ENCODE peak calls at places on chromosomes 5 and 9, in seven cellular contexts. One of them, this sample, is unnamed.

GRCh38 chr9:101229606-101230005 is 155.2 kb downstream of the BAAT start:
- DNase-seq in prostate gland: no peak
- DNase-seq in A549: no peak
- DNase-seq in upper lobe of left lung: no peak
- DNase-seq in body of pancreas: no peak
- DNase-seq in ovary: no peak
- DNase-seq in heart left ventricle: no peak
- DNase-seq in this sample: no peak

GRCh38 chr5:113233606-113234005 is 201.2 kb downstream of the TSSK1B start:
- DNase-seq in A549: no peak
- DNase-seq in upper lobe of left lung: no peak
- DNase-seq in heart left ventricle: no peak
- DNase-seq in prostate gland: no peak
- DNase-seq in body of pancreas: no peak
- DNase-seq in ovary: no peak
- DNase-seq in this sample: no peak

GRCh38 chr5:59731829-59732228 is 161.7 kb downstream of the PDE4D start:
- DNase-seq in prostate gland: no peak
- DNase-seq in A549: no peak
- DNase-seq in upper lobe of left lung: no peak
- DNase-seq in ovary: no peak
- DNase-seq in body of pancreas: no peak
- DNase-seq in heart left ventricle: no peak
- DNase-seq in this sample: no peak

GRCh38 chr5:141465351-141465750 is 10.4 kb upstream of the PCDHGC3 start:
- DNase-seq in A549: no peak
- DNase-seq in ovary: no peak
- DNase-seq in body of pancreas: no peak
- DNase-seq in prostate gland: no peak
- DNase-seq in heart left ventricle: no peak
- DNase-seq in upper lobe of left lung: no peak
- DNase-seq in this sample: no peak

GRCh38 chr5:5419291-5420210 is 2.9 kb upstream of the ICE1 start:
- DNase-seq in heart left ventricle: no peak
- DNase-seq in body of pancreas: no peak
- DNase-seq in prostate gland: no peak
- DNase-seq in ovary: peak; percentile 37
- DNase-seq in upper lobe of left lung: no peak
- DNase-seq in A549: peak; percentile 65
- DNase-seq in this sample: no peak

GRCh38 chr9:27125936-27126335 is 16.9 kb downstream of the TEK start:
- DNase-seq in upper lobe of left lung: no peak
- DNase-seq in prostate gland: no peak
- DNase-seq in ovary: no peak
- DNase-seq in heart left ventricle: no peak
- DNase-seq in body of pancreas: no peak
- DNase-seq in A549: no peak
- DNase-seq in this sample: no peak

GRCh38 chr9:88537743-88538055 is 2.7 kb downstream of the NXNL2 start:
- DNase-seq in prostate gland: no peak
- DNase-seq in A549: peak; percentile 23
- DNase-seq in heart left ventricle: peak; percentile 26
- DNase-seq in upper lobe of left lung: peak; percentile 41
- DNase-seq in body of pancreas: peak; percentile 47
- DNase-seq in ovary: peak; percentile 76
- DNase-seq in this sample: peak; percentile 47

GRCh38 chr9:110015759-110016158 is 192.2 kb downstream of the C9orf152 start:
- DNase-seq in ovary: no peak
- DNase-seq in prostate gland: no peak
- DNase-seq in heart left ventricle: no peak
- DNase-seq in body of pancreas: no peak
- DNase-seq in upper lobe of left lung: no peak
- DNase-seq in A549: peak; percentile 21
- DNase-seq in this sample: no peak

GRCh38 chr5:151023651-151024050 is 3.3 kb downstream of the GPX3 start:
- DNase-seq in upper lobe of left lung: peak; percentile 72
- DNase-seq in ovary: peak; percentile 54
- DNase-seq in heart left ventricle: peak; percentile 79
- DNase-seq in prostate gland: peak; percentile 75
- DNase-seq in body of pancreas: peak; percentile 45
- DNase-seq in A549: no peak
- DNase-seq in this sample: peak; percentile 48

GRCh38 chr5:157612071-157612476 is 36.5 kb upstream of the ADAM19 start:
- DNase-seq in prostate gland: no peak
- DNase-seq in heart left ventricle: no peak
- DNase-seq in upper lobe of left lung: no peak
- DNase-seq in ovary: no peak
- DNase-seq in A549: no peak
- DNase-seq in body of pancreas: no peak
- DNase-seq in this sample: no peak

GRCh38 chr9:130227833-130228232 is 37.7 kb upstream of the HMCN2 start:
- DNase-seq in heart left ventricle: no peak
- DNase-seq in upper lobe of left lung: no peak
- DNase-seq in prostate gland: no peak
- DNase-seq in ovary: no peak
- DNase-seq in body of pancreas: no peak
- DNase-seq in A549: no peak
- DNase-seq in this sample: no peak

GRCh38 chr9:84140535-84141101 is 160.0 kb downstream of the RMI1 start:
- DNase-seq in heart left ventricle: no peak
- DNase-seq in body of pancreas: peak; percentile 14
- DNase-seq in ovary: no peak
- DNase-seq in A549: no peak
- DNase-seq in prostate gland: no peak
- DNase-seq in upper lobe of left lung: no peak
- DNase-seq in this sample: peak; percentile 60

GRCh38 chr9:7402704-7403389 is 396.7 kb downstream of the DMAC1 start:
- DNase-seq in A549: no peak
- DNase-seq in upper lobe of left lung: no peak
- DNase-seq in ovary: no peak
- DNase-seq in heart left ventricle: no peak
- DNase-seq in prostate gland: no peak
- DNase-seq in body of pancreas: no peak
- DNase-seq in this sample: no peak

GRCh38 chr5:56639491-56639890 is 175.9 kb upstream of the MAP3K1 start:
- DNase-seq in ovary: no peak
- DNase-seq in prostate gland: no peak
- DNase-seq in upper lobe of left lung: no peak
- DNase-seq in heart left ventricle: no peak
- DNase-seq in A549: no peak
- DNase-seq in body of pancreas: no peak
- DNase-seq in this sample: no peak

GRCh38 chr5:71601222-71602026 is 14.3 kb downstream of the MCCC2 start:
- DNase-seq in ovary: no peak
- DNase-seq in prostate gland: peak; percentile 60
- DNase-seq in heart left ventricle: peak; percentile 69
- DNase-seq in upper lobe of left lung: peak; percentile 25
- DNase-seq in A549: peak; percentile 75
- DNase-seq in body of pancreas: peak; percentile 80
- DNase-seq in this sample: peak; percentile 81

GRCh38 chr9:130981761-130982147 is 27.2 kb upstream of the LAMC3 start:
- DNase-seq in ovary: no peak
- DNase-seq in prostate gland: no peak
- DNase-seq in A549: no peak
- DNase-seq in heart left ventricle: no peak
- DNase-seq in upper lobe of left lung: no peak
- DNase-seq in body of pancreas: no peak
- DNase-seq in this sample: no peak

GRCh38 chr5:78974011-78974410 is 11.1 kb downstream of the ARSB start:
- DNase-seq in heart left ventricle: no peak
- DNase-seq in ovary: no peak
- DNase-seq in A549: no peak
- DNase-seq in body of pancreas: no peak
- DNase-seq in upper lobe of left lung: no peak
- DNase-seq in prostate gland: no peak
- DNase-seq in this sample: no peak

GRCh38 chr9:107177243-107177839 is 105.7 kb upstream of the RAD23B start:
- DNase-seq in ovary: no peak
- DNase-seq in upper lobe of left lung: no peak
- DNase-seq in body of pancreas: no peak
- DNase-seq in A549: no peak
- DNase-seq in heart left ventricle: no peak
- DNase-seq in prostate gland: no peak
- DNase-seq in this sample: no peak

GRCh38 chr9:133569891-133570651 is 35.6 kb downstream of the ADAMTSL2 start:
- DNase-seq in body of pancreas: no peak
- DNase-seq in ovary: no peak
- DNase-seq in A549: no peak
- DNase-seq in prostate gland: no peak
- DNase-seq in heart left ventricle: no peak
- DNase-seq in upper lobe of left lung: peak; percentile 89
- DNase-seq in this sample: no peak

GRCh38 chr9:130246126-130246525 is 19.4 kb upstream of the HMCN2 start:
- DNase-seq in prostate gland: no peak
- DNase-seq in A549: no peak
- DNase-seq in ovary: no peak
- DNase-seq in heart left ventricle: no peak
- DNase-seq in upper lobe of left lung: no peak
- DNase-seq in body of pancreas: no peak
- DNase-seq in this sample: no peak

GRCh38 chr5:135883441-135883840 is 12.2 kb downstream of the IL9 start:
- DNase-seq in body of pancreas: no peak
- DNase-seq in heart left ventricle: no peak
- DNase-seq in prostate gland: no peak
- DNase-seq in upper lobe of left lung: no peak
- DNase-seq in A549: no peak
- DNase-seq in ovary: no peak
- DNase-seq in this sample: no peak

GRCh38 chr5:1429501-1429900 is 15.7 kb downstream of the SLC6A3 start:
- DNase-seq in ovary: no peak
- DNase-seq in prostate gland: no peak
- DNase-seq in A549: no peak
- DNase-seq in upper lobe of left lung: peak; percentile 6
- DNase-seq in body of pancreas: peak; percentile 7
- DNase-seq in heart left ventricle: no peak
- DNase-seq in this sample: no peak

GRCh38 chr9:108776920-108777650 is 78.7 kb downstream of the ACTL7B start:
- DNase-seq in body of pancreas: no peak
- DNase-seq in prostate gland: no peak
- DNase-seq in ovary: no peak
- DNase-seq in upper lobe of left lung: peak; percentile 31
- DNase-seq in A549: no peak
- DNase-seq in heart left ventricle: no peak
- DNase-seq in this sample: no peak

DNA sequence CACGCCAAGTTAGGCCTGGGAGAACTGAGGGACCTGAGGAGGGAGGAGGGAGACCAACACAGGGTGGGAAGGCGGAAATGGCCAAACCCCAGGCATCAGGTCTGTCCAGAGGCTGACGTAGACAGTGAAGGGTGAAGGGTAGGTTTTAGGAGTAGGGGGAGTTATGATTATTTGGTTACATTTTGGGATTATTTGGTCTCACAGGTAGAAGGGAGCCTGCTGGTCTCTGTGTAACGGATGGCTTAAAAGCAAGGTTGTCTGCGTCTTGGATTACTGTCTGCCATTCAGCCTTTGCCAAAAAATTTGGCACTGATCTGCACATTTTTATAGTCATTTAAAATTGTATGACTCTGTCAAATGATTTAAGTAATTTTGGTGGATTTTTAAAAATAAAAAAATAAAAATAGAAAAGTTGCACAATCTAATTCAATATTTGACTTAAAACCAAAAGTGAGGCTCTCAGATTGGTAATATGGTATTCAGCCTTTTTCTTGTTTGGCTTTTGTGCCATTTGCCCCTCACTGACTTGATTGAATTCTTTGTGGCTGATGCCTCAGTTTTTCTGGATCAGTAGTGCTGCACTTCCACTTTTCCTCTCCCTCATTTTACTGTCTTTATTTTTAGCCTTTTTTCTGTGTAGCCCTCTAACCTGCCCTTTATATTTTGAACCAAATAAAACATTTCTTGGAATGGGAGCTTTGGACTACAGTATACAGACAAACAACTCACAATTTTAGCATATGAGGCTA is 3.6 kb upstream of the MSMP start:
- DNase-seq in body of pancreas: peak; percentile 65
- DNase-seq in heart left ventricle: peak; percentile 62
- DNase-seq in A549: peak; percentile 52
- DNase-seq in prostate gland: peak; percentile 24
- DNase-seq in upper lobe of left lung: peak; percentile 63
- DNase-seq in ovary: no peak
- DNase-seq in this sample: peak; percentile 47
- TF ChIP-seq POLR2A in body of pancreas: no peak
- TF ChIP-seq POLR2A in heart left ventricle: no peak
- TF ChIP-seq POLR2A in A549: peak; percentile 59
- TF ChIP-seq POLR2A in prostate gland: no peak
- TF ChIP-seq POLR2A in upper lobe of left lung: no peak
- TF ChIP-seq POLR2A in ovary: no peak
- TF ChIP-seq POLR2A in this sample: no peak

GRCh38 chr9:113501821-113502220 is 38.3 kb downstream of the RGS3 start:
- DNase-seq in body of pancreas: no peak
- DNase-seq in prostate gland: no peak
- DNase-seq in heart left ventricle: no peak
- DNase-seq in A549: no peak
- DNase-seq in ovary: no peak
- DNase-seq in upper lobe of left lung: no peak
- DNase-seq in this sample: no peak
- H3K4me3 ChIP-seq in body of pancreas: no peak overlapping the region
- H3K4me3 ChIP-seq in prostate gland: no peak overlapping the region
- H3K4me3 ChIP-seq in heart left ventricle: peak overlapping the region; percentile 59
- H3K4me3 ChIP-seq in A549: no peak overlapping the region
- H3K4me3 ChIP-seq in ovary: no peak overlapping the region
- H3K4me3 ChIP-seq in upper lobe of left lung: peak overlapping the region; percentile 48
- H3K4me3 ChIP-seq in this sample: no peak overlapping the region

GRCh38 chr5:132257131-132258101 is at the start of gene PDLIM4:
- DNase-seq in A549: no peak
- DNase-seq in upper lobe of left lung: peak; percentile 28
- DNase-seq in ovary: peak; percentile 75
- DNase-seq in prostate gland: peak; percentile 39
- DNase-seq in body of pancreas: peak; percentile 26
- DNase-seq in heart left ventricle: no peak
- DNase-seq in this sample: peak; percentile 47

GRCh38 chr5:132259061-132259851 is 1.8 kb downstream of the PDLIM4 start:
- DNase-seq in A549: no peak
- DNase-seq in upper lobe of left lung: peak; percentile 24
- DNase-seq in heart left ventricle: no peak
- DNase-seq in prostate gland: peak; percentile 75
- DNase-seq in body of pancreas: peak; percentile 52
- DNase-seq in ovary: peak; percentile 79
- DNase-seq in this sample: peak; percentile 25

GRCh38 chr5:132260051-132260450 is 2.6 kb downstream of the PDLIM4 start:
- DNase-seq in upper lobe of left lung: peak; percentile 21
- DNase-seq in A549: no peak
- DNase-seq in prostate gland: no peak
- DNase-seq in ovary: no peak
- DNase-seq in body of pancreas: no peak
- DNase-seq in heart left ventricle: no peak
- DNase-seq in this sample: peak; percentile 20

GRCh38 chr5:132256783-132257130 is 739 bp upstream of the PDLIM4 start:
- DNase-seq in prostate gland: no peak
- DNase-seq in A549: no peak
- DNase-seq in ovary: no peak
- DNase-seq in body of pancreas: peak; percentile 8
- DNase-seq in upper lobe of left lung: no peak
- DNase-seq in heart left ventricle: no peak
- DNase-seq in this sample: no peak

GRCh38 chr5:132258102-132259060 is 885 bp downstream of the PDLIM4 start:
- DNase-seq in A549: no peak
- DNase-seq in upper lobe of left lung: peak; percentile 19
- DNase-seq in ovary: peak; percentile 58
- DNase-seq in body of pancreas: no peak
- DNase-seq in heart left ventricle: no peak
- DNase-seq in prostate gland: no peak
- DNase-seq in this sample: no peak
- TF ChIP-seq POLR2A in A549: no peak
- TF ChIP-seq POLR2A in upper lobe of left lung: no peak
- TF ChIP-seq POLR2A in ovary: no peak
- TF ChIP-seq POLR2A in body of pancreas: no peak
- TF ChIP-seq POLR2A in heart left ventricle: no peak
- TF ChIP-seq POLR2A in prostate gland: peak; percentile 29
- TF ChIP-seq POLR2A in this sample: no peak

GRCh38 chr5:188488-189481 is 2.5 kb upstream of the LRRC14B start:
- DNase-seq in ovary: peak; percentile 93
- DNase-seq in upper lobe of left lung: peak; percentile 87
- DNase-seq in heart left ventricle: peak; percentile 83
- DNase-seq in body of pancreas: peak; percentile 89
- DNase-seq in A549: peak; percentile 89
- DNase-seq in prostate gland: peak; percentile 83
- DNase-seq in this sample: peak; percentile 90
- H3K4me3 ChIP-seq in ovary: no peak overlapping the region
- H3K4me3 ChIP-seq in upper lobe of left lung: peak overlapping the region; percentile 21
- H3K4me3 ChIP-seq in heart left ventricle: peak overlapping the region; percentile 2
- H3K4me3 ChIP-seq in body of pancreas: no peak overlapping the region
- H3K4me3 ChIP-seq in A549: no peak overlapping the region
- H3K4me3 ChIP-seq in prostate gland: no peak overlapping the region
- H3K4me3 ChIP-seq in this sample: no peak overlapping the region

This sample was measured in thyroid gland.